ENCODE peak calls at places on chromosomes 4 and X, in four cellular contexts. One of them, this sample, is unnamed.

GRCh38 chr4:80026080-80026479 is 46.9 kb downstream of the ANTXR2 start:
- DNase-seq in IMR-90: peak; percentile 30
- DNase-seq in HCT116: no peak
- DNase-seq in GM23248: peak; percentile 8
- DNase-seq in this sample: no peak

GRCh38 chrX:136496359-136496767 is 1.0 kb upstream of the HTATSF1 start:
- DNase-seq in IMR-90: no peak
- DNase-seq in HCT116: no peak
- DNase-seq in GM23248: no peak
- DNase-seq in this sample: no peak

GRCh38 chrX:1486749-1487361 is 34.1 kb upstream of the ASMTL start:
- DNase-seq in IMR-90: no peak
- DNase-seq in HCT116: no peak
- DNase-seq in GM23248: no peak
- DNase-seq in this sample: no peak

GRCh38 chr4:105894570-105895323 is 524 bp upstream of the NPNT start:
- DNase-seq in IMR-90: no peak
- DNase-seq in HCT116: peak; percentile 36
- DNase-seq in GM23248: peak; percentile 8
- DNase-seq in this sample: no peak

GRCh38 chr4:57081651-57082349 is 28.4 kb downstream of the IGFBP7 start:
- DNase-seq in IMR-90: no peak
- DNase-seq in HCT116: no peak
- DNase-seq in GM23248: no peak
- DNase-seq in this sample: no peak

GRCh38 chr4:26131711-26132110 is 189.1 kb upstream of the RBPJ start:
- DNase-seq in IMR-90: no peak
- DNase-seq in HCT116: no peak
- DNase-seq in GM23248: no peak
- DNase-seq in this sample: no peak

GRCh38 chrX:71282514-71283408 is 674 bp upstream of the NONO start:
- DNase-seq in IMR-90: peak; percentile 45
- DNase-seq in HCT116: peak; percentile 4
- DNase-seq in GM23248: peak; percentile 73
- DNase-seq in this sample: no peak

GRCh38 chr4:76087007-76087769 is 12.7 kb downstream of the ART3 start:
- DNase-seq in IMR-90: peak; percentile 61
- DNase-seq in HCT116: peak; percentile 62
- DNase-seq in GM23248: peak; percentile 79
- DNase-seq in this sample: no peak

GRCh38 chr4:169921732-169922131 is 104.5 kb downstream of the MFAP3L start:
- DNase-seq in IMR-90: no peak
- DNase-seq in HCT116: no peak
- DNase-seq in GM23248: no peak
- DNase-seq in this sample: no peak

GRCh38 chr4:169915545-169915944 is 110.7 kb downstream of the MFAP3L start:
- DNase-seq in IMR-90: no peak
- DNase-seq in HCT116: no peak
- DNase-seq in GM23248: no peak
- DNase-seq in this sample: no peak

GRCh38 chr4:169925678-169926077 is 100.5 kb downstream of the MFAP3L start:
- DNase-seq in IMR-90: no peak
- DNase-seq in HCT116: no peak
- DNase-seq in GM23248: peak; percentile 13
- DNase-seq in this sample: no peak

GRCh38 chr4:169922632-169923276 is 103.4 kb downstream of the MFAP3L start:
- DNase-seq in IMR-90: no peak
- DNase-seq in HCT116: no peak
- DNase-seq in GM23248: peak; percentile 62
- DNase-seq in this sample: no peak

DNA sequence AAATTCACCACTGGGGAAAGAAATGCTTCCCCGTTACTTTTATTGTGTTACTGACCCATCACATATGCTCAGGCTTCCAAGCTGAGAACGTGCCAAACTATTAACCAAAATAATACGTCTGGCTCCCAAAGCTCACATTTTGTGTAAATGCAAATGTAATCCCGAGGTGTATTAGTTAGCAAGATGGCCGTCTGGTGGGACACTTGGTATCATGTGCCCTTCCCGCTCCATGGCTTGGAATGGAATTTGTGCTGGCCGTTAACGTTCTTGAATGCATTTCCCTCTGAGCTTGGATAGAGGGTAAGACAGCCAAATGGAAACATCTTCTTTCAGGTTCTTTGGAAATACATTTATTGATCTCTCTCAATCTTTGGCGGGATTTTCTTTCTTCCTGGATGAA is 105.0 kb downstream of the MFAP3L start:
- DNase-seq in IMR-90: no peak
- DNase-seq in HCT116: no peak
- DNase-seq in GM23248: no peak
- DNase-seq in this sample: no peak
- H3K9ac ChIP-seq in IMR-90: no peak overlapping the region
- H3K9ac ChIP-seq in HCT116: no peak overlapping the region
- H3K9ac ChIP-seq in GM23248: no peak overlapping the region
- H3K9ac ChIP-seq in this sample: no peak overlapping the region

GRCh38 chr4:102826105-102826889 is 1.1 kb downstream of the UBE2D3 start:
- DNase-seq in IMR-90: no peak
- DNase-seq in HCT116: no peak
- DNase-seq in GM23248: no peak
- DNase-seq in this sample: no peak

GRCh38 chr4:102823897-102824296 is 3.5 kb downstream of the UBE2D3 start:
- DNase-seq in IMR-90: peak; percentile 57
- DNase-seq in HCT116: no peak
- DNase-seq in GM23248: peak; percentile 45
- DNase-seq in this sample: no peak

GRCh38 chr4:102824398-102824797 is 3.0 kb downstream of the UBE2D3 start:
- DNase-seq in IMR-90: peak; percentile 15
- DNase-seq in HCT116: no peak
- DNase-seq in GM23248: peak; percentile 36
- DNase-seq in this sample: no peak

GRCh38 chr4:102825261-102826071 is 1.9 kb downstream of the UBE2D3 start:
- DNase-seq in IMR-90: peak; percentile 73
- DNase-seq in HCT116: peak; percentile 53
- DNase-seq in GM23248: peak; percentile 83
- DNase-seq in this sample: no peak

DNA sequence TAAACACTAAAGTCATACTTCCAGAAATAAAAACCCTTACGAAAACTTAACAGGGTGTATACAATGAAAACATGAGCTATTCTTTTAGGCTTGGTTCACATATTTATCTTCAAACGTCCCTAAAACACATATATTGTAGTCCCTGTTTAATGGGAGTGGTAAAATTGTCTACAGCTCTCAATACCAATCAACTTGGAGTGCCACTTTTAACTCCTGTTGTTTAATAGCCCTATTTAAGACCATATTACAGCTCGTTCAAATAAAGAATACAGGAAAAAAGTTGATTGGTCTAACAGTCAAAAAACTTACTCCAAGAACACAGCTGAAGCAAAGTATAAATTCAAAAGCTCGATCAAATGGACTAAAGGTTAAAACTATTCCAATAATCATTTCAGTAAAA is 3.9 kb downstream of the UBE2D3 start:
- DNase-seq in IMR-90: no peak
- DNase-seq in HCT116: no peak
- DNase-seq in GM23248: no peak
- DNase-seq in this sample: no peak
- H3K4me1 ChIP-seq in IMR-90: peaks cover under 1% of the 10 kb centered on the region
- H3K4me1 ChIP-seq in HCT116: peaks cover 4% of the 10 kb centered on the region
- H3K4me1 ChIP-seq in GM23248: peaks cover 51% of the 10 kb centered on the region
- H3K4me1 ChIP-seq in this sample: peaks cover 54% of the 10 kb centered on the region

GRCh38 chrX:39875834-39876625 is 221.7 kb downstream of the BCOR start:
- DNase-seq in IMR-90: no peak
- DNase-seq in HCT116: no peak
- DNase-seq in GM23248: no peak
- DNase-seq in this sample: no peak

GRCh38 chrX:39871648-39872047 is 226.1 kb downstream of the BCOR start:
- DNase-seq in IMR-90: no peak
- DNase-seq in HCT116: no peak
- DNase-seq in GM23248: no peak
- DNase-seq in this sample: no peak

GRCh38 chrX:39873111-39873510 is 224.6 kb downstream of the BCOR start:
- DNase-seq in IMR-90: no peak
- DNase-seq in HCT116: no peak
- DNase-seq in GM23248: no peak
- DNase-seq in this sample: no peak

GRCh38 chrX:39877919-39878318 is 219.8 kb downstream of the BCOR start:
- DNase-seq in IMR-90: no peak
- DNase-seq in HCT116: no peak
- DNase-seq in GM23248: no peak
- DNase-seq in this sample: no peak

DNA sequence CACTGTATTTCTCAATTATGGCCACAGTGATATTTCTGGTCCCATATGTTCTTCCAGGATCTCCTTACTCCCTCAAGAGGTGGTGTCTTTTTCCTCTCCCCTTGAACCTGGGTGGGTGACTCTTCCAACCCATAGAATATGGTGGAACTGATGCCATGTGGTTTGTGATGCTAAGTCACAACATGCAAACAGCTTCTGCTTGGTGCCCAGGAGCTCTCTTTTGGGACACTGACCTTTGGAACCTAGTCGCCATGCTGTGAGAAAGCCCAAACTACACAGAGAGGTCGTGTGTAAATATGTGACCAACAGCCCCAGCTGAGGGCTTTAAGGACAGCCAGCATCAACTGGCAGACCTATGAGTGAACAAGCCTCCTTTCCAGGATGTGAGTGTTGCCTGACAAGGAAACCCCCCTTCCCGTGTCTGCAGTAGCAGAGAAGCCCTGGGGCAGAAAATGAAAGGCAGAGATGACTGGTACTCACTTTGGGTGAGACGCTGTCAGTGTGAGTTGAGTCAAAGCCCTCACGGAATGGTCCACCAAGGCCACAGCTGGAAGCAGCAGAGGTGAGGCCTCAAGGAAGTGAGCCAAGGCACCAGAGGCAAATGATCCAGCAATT is 223.4 kb downstream of the BCOR start:
- DNase-seq in IMR-90: peak; percentile 26
- DNase-seq in HCT116: no peak
- DNase-seq in GM23248: no peak
- DNase-seq in this sample: no peak
- H3K9ac ChIP-seq in IMR-90: no peak overlapping the region
- H3K9ac ChIP-seq in HCT116: no peak overlapping the region
- H3K9ac ChIP-seq in GM23248: no peak overlapping the region
- H3K9ac ChIP-seq in this sample: no peak overlapping the region

DNA sequence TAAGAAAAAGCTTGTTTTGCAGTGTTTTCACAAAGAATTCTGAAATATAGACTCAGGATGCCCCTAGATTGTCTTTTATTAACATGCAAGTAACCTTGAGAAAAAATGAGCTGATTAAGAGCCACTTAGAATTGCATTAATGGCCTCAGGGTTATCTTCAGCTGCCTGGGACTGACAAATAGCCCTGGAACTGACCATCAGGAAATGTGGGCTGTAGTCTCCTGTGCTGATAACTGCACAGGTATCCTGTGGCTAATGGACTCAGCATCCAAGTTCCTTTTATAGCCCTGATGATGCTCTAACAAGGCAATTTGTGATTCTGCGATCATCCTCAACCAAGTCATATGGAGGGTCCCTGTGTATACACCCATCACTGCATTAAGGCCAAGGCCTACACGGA is 17.0 kb downstream of the CA5B start:
- DNase-seq in IMR-90: no peak
- DNase-seq in HCT116: no peak
- DNase-seq in GM23248: no peak
- DNase-seq in this sample: no peak
- H3K4me1 ChIP-seq in IMR-90: peaks cover 9% of the 10 kb centered on the region
- H3K4me1 ChIP-seq in HCT116: no peaks in the 10 kb centered on the region
- H3K4me1 ChIP-seq in GM23248: peaks cover 20% of the 10 kb centered on the region
- H3K4me1 ChIP-seq in this sample: no peaks in the 10 kb centered on the region

GRCh38 chrX:119756926-119757635 is 1.3 kb upstream of the SOWAHD start:
- DNase-seq in IMR-90: no peak
- DNase-seq in HCT116: no peak
- DNase-seq in GM23248: no peak
- DNase-seq in this sample: no peak
- H3K9ac ChIP-seq in IMR-90: no peak overlapping the region
- H3K9ac ChIP-seq in HCT116: peak overlapping the region; percentile 55
- H3K9ac ChIP-seq in GM23248: no peak overlapping the region
- H3K9ac ChIP-seq in this sample: no peak overlapping the region

DNA sequence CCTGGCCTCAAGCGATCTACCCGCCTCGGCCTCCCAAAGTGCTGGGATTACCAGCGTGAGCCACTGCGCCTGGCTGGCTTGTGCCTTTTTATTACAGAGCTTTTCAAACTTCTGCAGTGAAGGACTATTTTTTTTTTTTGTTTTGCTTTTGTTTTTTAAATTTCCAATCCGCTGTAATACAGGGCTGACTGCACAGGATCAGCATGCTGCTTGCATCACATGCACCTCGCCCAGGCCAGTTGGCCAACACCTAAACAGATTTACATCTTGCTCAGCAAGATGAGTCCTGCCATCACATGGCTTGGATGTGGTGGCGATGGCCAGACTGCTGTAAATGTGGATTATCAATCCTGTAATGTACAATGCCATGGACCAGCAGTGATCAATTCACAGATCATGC is 99.4 kb upstream of the LIMCH1 start:
- DNase-seq in IMR-90: no peak
- DNase-seq in HCT116: no peak
- DNase-seq in GM23248: peak; percentile 44
- DNase-seq in this sample: no peak
- H3K4me1 ChIP-seq in IMR-90: no peaks in the 10 kb centered on the region
- H3K4me1 ChIP-seq in HCT116: no peaks in the 10 kb centered on the region
- H3K4me1 ChIP-seq in GM23248: peaks cover 7% of the 10 kb centered on the region
- H3K4me1 ChIP-seq in this sample: no peaks in the 10 kb centered on the region

GRCh38 chrX:40083120-40083978 is 14.4 kb downstream of the BCOR start:
- DNase-seq in IMR-90: no peak
- DNase-seq in HCT116: no peak
- DNase-seq in GM23248: peak; percentile 45
- DNase-seq in this sample: no peak
- H3K9ac ChIP-seq in IMR-90: no peak overlapping the region
- H3K9ac ChIP-seq in HCT116: no peak overlapping the region
- H3K9ac ChIP-seq in GM23248: peak overlapping the region; percentile 50
- H3K9ac ChIP-seq in this sample: peak overlapping the region; percentile 58

This sample was measured in keratinocyte.